ENCODE peak calls at places on chromosomes 2 and 18, in nine cellular contexts. U, I, J, H, M, Q, V, B and W are unnamed samples.
A peak's percentile ranks its signal among the peaks of the same experiment; 100 is the strongest.

GRCh38 chr2:70753978-70754377 is 14.0 kb downstream of the ADD2 start:
- DNase-seq in I (no peak), Q (no peak), J (no peak), H (no peak), V (no peak), B (no peak), U (no peak), M (no peak), W (no peak)

GRCh38 chr2:120064664-120065063 is 51.8 kb downstream of the EPB41L5 start:
- DNase-seq in J (no peak), B (no peak), Q (no peak), H (no peak), U (no peak), V (no peak), I (no peak), M (no peak), W (no peak)

GRCh38 chr2:237434916-237435315 is 21.0 kb upstream of the COL6A3 start:
- DNase-seq in M (peak; percentile 65), B (no peak), U (no peak), I (peak; percentile 86), V (peak; percentile 47), J (peak; percentile 86), H (no peak), Q (no peak), W (no peak)

GRCh38 chr18:3328522-3328921 is 66.6 kb downstream of the MYL12B start:
- DNase-seq in I (no peak), J (no peak), V (no peak), Q (no peak), H (no peak), U (no peak), M (no peak), B (no peak), W (no peak)

GRCh38 chr18:22734812-22735627 is 198.1 kb upstream of the RBBP8 start:
- DNase-seq in Q (no peak), U (no peak), V (no peak), H (peak; percentile 26), B (no peak), J (no peak), I (no peak), M (no peak), W (no peak)

GRCh38 chr2:173028671-173029070 is 47.0 kb upstream of the MAP3K20 start:
- DNase-seq in Q (no peak), I (no peak), V (no peak), B (peak; percentile 34), H (no peak), M (no peak), J (no peak), U (no peak), W (no peak)

GRCh38 chr2:239833728-239834109 is 191.4 kb downstream of the NDUFA10 start:
- DNase-seq in V (no peak), I (no peak), H (no peak), M (no peak), B (no peak), J (no peak), U (no peak), Q (no peak), W (no peak)

GRCh38 chr2:33123216-33123615 is 176.5 kb downstream of the LTBP1 start:
- DNase-seq in Q (no peak), I (no peak), M (no peak), V (no peak), J (no peak), H (no peak), B (no peak), U (no peak), W (no peak)

GRCh38 chr2:144607899-144608477 is 88.1 kb upstream of the ZEB2 start:
- DNase-seq in H (peak; percentile 23), M (peak; percentile 11), J (no peak), B (no peak), V (no peak), I (no peak), U (peak; percentile 8), Q (no peak), W (no peak)